ENCODE peak calls at places on chromosomes 3 and 15, in six cellular contexts. One of them, this sample, is unnamed.

GRCh38 chr15:76147906-76148553 is 88.2 kb downstream of the TMEM266 start:
- DNase-seq in cardiac fibroblast: peak; percentile 38
- DNase-seq in CD8-positive, alpha-beta memory T cell: peak; percentile 39
- DNase-seq in psoas muscle: peak; percentile 64
- DNase-seq in small intestine: peak; percentile 18
- DNase-seq in fibroblast of mammary gland: peak; percentile 29
- DNase-seq in this sample: no peak

GRCh38 chr15:22888120-22888859 is 49.8 kb downstream of the NIPA2 start:
- DNase-seq in cardiac fibroblast: peak; percentile 93
- DNase-seq in CD8-positive, alpha-beta memory T cell: no peak
- DNase-seq in psoas muscle: no peak
- DNase-seq in small intestine: peak; percentile 14
- DNase-seq in fibroblast of mammary gland: peak; percentile 98
- DNase-seq in this sample: no peak

GRCh38 chr15:79602731-79603130 is 170.6 kb downstream of the MINAR1 start:
- DNase-seq in cardiac fibroblast: no peak
- DNase-seq in CD8-positive, alpha-beta memory T cell: no peak
- DNase-seq in psoas muscle: no peak
- DNase-seq in small intestine: no peak
- DNase-seq in fibroblast of mammary gland: no peak
- DNase-seq in this sample: no peak

GRCh38 chr3:192543163-192543562 is 184.2 kb downstream of the FGF12 start:
- DNase-seq in cardiac fibroblast: no peak
- DNase-seq in CD8-positive, alpha-beta memory T cell: no peak
- DNase-seq in psoas muscle: no peak
- DNase-seq in small intestine: no peak
- DNase-seq in fibroblast of mammary gland: no peak
- DNase-seq in this sample: no peak

GRCh38 chr3:184129012-184129411 is 6.1 kb upstream of the EIF2B5 start:
- DNase-seq in cardiac fibroblast: peak; percentile 61
- DNase-seq in CD8-positive, alpha-beta memory T cell: no peak
- DNase-seq in psoas muscle: no peak
- DNase-seq in small intestine: peak; percentile 29
- DNase-seq in fibroblast of mammary gland: peak; percentile 58
- DNase-seq in this sample: no peak

GRCh38 chr15:41940441-41940857 is 31.9 kb downstream of the EHD4 start:
- DNase-seq in cardiac fibroblast: peak; percentile 63
- DNase-seq in CD8-positive, alpha-beta memory T cell: peak; percentile 27
- DNase-seq in psoas muscle: peak; percentile 59
- DNase-seq in small intestine: no peak
- DNase-seq in fibroblast of mammary gland: peak; percentile 88
- DNase-seq in this sample: no peak

GRCh38 chr3:109702252-109702651 is 364.9 kb upstream of the DPPA4 start:
- DNase-seq in cardiac fibroblast: peak; percentile 61
- DNase-seq in CD8-positive, alpha-beta memory T cell: no peak
- DNase-seq in psoas muscle: no peak
- DNase-seq in small intestine: peak; percentile 13
- DNase-seq in fibroblast of mammary gland: peak; percentile 7
- DNase-seq in this sample: no peak

GRCh38 chr15:52252781-52253180 is 42.8 kb downstream of the MYO5C start:
- DNase-seq in cardiac fibroblast: peak; percentile 87
- DNase-seq in CD8-positive, alpha-beta memory T cell: no peak
- DNase-seq in psoas muscle: no peak
- DNase-seq in small intestine: peak; percentile 21
- DNase-seq in fibroblast of mammary gland: peak; percentile 96
- DNase-seq in this sample: no peak

GRCh38 chr3:37833790-37834189 is 27.9 kb upstream of the CTDSPL start:
- DNase-seq in cardiac fibroblast: no peak
- DNase-seq in CD8-positive, alpha-beta memory T cell: no peak
- DNase-seq in psoas muscle: no peak
- DNase-seq in small intestine: no peak
- DNase-seq in fibroblast of mammary gland: no peak
- DNase-seq in this sample: no peak

GRCh38 chr3:99505646-99506269 is 132.6 kb upstream of the COL8A1 start:
- DNase-seq in cardiac fibroblast: peak; percentile 89
- DNase-seq in CD8-positive, alpha-beta memory T cell: no peak
- DNase-seq in psoas muscle: peak; percentile 33
- DNase-seq in small intestine: no peak
- DNase-seq in fibroblast of mammary gland: peak; percentile 98
- DNase-seq in this sample: peak; percentile 79

GRCh38 chr3:85068911-85069310 is 110.1 kb downstream of the CADM2 start:
- DNase-seq in cardiac fibroblast: no peak
- DNase-seq in CD8-positive, alpha-beta memory T cell: no peak
- DNase-seq in psoas muscle: no peak
- DNase-seq in small intestine: no peak
- DNase-seq in fibroblast of mammary gland: no peak
- DNase-seq in this sample: no peak

GRCh38 chr3:49171775-49172500 is 540 bp downstream of the KLHDC8B start:
- DNase-seq in cardiac fibroblast: no peak
- DNase-seq in CD8-positive, alpha-beta memory T cell: no peak
- DNase-seq in psoas muscle: no peak
- DNase-seq in small intestine: no peak
- DNase-seq in fibroblast of mammary gland: no peak
- DNase-seq in this sample: no peak

GRCh38 chr3:49173792-49174170 is 2.4 kb downstream of the KLHDC8B start:
- DNase-seq in cardiac fibroblast: peak; percentile 58
- DNase-seq in CD8-positive, alpha-beta memory T cell: no peak
- DNase-seq in psoas muscle: no peak
- DNase-seq in small intestine: no peak
- DNase-seq in fibroblast of mammary gland: no peak
- DNase-seq in this sample: no peak

GRCh38 chr3:49171119-49171774 is at the start of gene KLHDC8B:
- DNase-seq in cardiac fibroblast: peak; percentile 93
- DNase-seq in CD8-positive, alpha-beta memory T cell: peak; percentile 81
- DNase-seq in psoas muscle: peak; percentile 90
- DNase-seq in small intestine: peak; percentile 70
- DNase-seq in fibroblast of mammary gland: peak; percentile 78
- DNase-seq in this sample: peak; percentile 12

GRCh38 chr3:49173116-49173791 is 1.9 kb downstream of the KLHDC8B start:
- DNase-seq in cardiac fibroblast: peak; percentile 70
- DNase-seq in CD8-positive, alpha-beta memory T cell: no peak
- DNase-seq in psoas muscle: peak; percentile 42
- DNase-seq in small intestine: peak; percentile 34
- DNase-seq in fibroblast of mammary gland: no peak
- DNase-seq in this sample: no peak

GRCh38 chr3:49172616-49173041 is 1.2 kb downstream of the KLHDC8B start:
- DNase-seq in cardiac fibroblast: no peak
- DNase-seq in CD8-positive, alpha-beta memory T cell: no peak
- DNase-seq in psoas muscle: no peak
- DNase-seq in small intestine: no peak
- DNase-seq in fibroblast of mammary gland: no peak
- DNase-seq in this sample: no peak
- H3K4me3 ChIP-seq in cardiac fibroblast: peak overlapping the region; percentile 3
- H3K4me3 ChIP-seq in CD8-positive, alpha-beta memory T cell: no peak overlapping the region
- H3K4me3 ChIP-seq in psoas muscle: peak overlapping the region; percentile 88
- H3K4me3 ChIP-seq in small intestine: no peak overlapping the region
- H3K4me3 ChIP-seq in fibroblast of mammary gland: no peak overlapping the region
- H3K4me3 ChIP-seq in this sample: no peak overlapping the region

DNA sequence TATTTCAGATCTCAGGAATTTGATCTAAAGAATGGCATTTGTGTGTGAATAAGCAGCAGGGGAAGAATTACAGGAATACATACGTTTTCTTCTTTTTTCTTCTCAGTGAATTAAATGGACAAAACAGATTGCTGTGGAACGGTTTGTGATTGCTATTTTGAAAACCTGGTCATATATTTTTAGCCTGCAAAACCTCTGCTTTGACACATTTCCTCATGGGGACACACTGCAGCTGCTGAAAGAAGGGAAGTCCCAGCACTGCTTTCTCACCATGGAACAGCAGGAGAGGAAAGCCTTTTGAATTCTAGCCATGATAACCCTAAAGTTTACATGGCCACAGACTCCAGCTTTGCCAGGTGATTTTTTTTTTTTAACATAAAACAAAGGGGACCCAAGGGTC is 315.0 kb downstream of the OXSM start:
- DNase-seq in cardiac fibroblast: no peak
- DNase-seq in CD8-positive, alpha-beta memory T cell: no peak
- DNase-seq in psoas muscle: no peak
- DNase-seq in small intestine: no peak
- DNase-seq in fibroblast of mammary gland: no peak
- DNase-seq in this sample: no peak
- H3K4me3 ChIP-seq in cardiac fibroblast: no peak overlapping the region
- H3K4me3 ChIP-seq in CD8-positive, alpha-beta memory T cell: no peak overlapping the region
- H3K4me3 ChIP-seq in psoas muscle: no peak overlapping the region
- H3K4me3 ChIP-seq in small intestine: no peak overlapping the region
- H3K4me3 ChIP-seq in fibroblast of mammary gland: no peak overlapping the region
- H3K4me3 ChIP-seq in this sample: no peak overlapping the region

GRCh38 chr15:81165565-81165964 is 31.1 kb upstream of the IL16 start:
- DNase-seq in cardiac fibroblast: no peak
- DNase-seq in CD8-positive, alpha-beta memory T cell: no peak
- DNase-seq in psoas muscle: no peak
- DNase-seq in small intestine: no peak
- DNase-seq in fibroblast of mammary gland: peak; percentile 79
- DNase-seq in this sample: no peak

GRCh38 chr15:81168680-81169079 is 28.0 kb upstream of the IL16 start:
- DNase-seq in cardiac fibroblast: no peak
- DNase-seq in CD8-positive, alpha-beta memory T cell: no peak
- DNase-seq in psoas muscle: no peak
- DNase-seq in small intestine: no peak
- DNase-seq in fibroblast of mammary gland: no peak
- DNase-seq in this sample: no peak

GRCh38 chr15:81170504-81170903 is 26.2 kb upstream of the IL16 start:
- DNase-seq in cardiac fibroblast: peak; percentile 38
- DNase-seq in CD8-positive, alpha-beta memory T cell: no peak
- DNase-seq in psoas muscle: no peak
- DNase-seq in small intestine: no peak
- DNase-seq in fibroblast of mammary gland: peak; percentile 70
- DNase-seq in this sample: no peak

GRCh38 chr15:81163961-81164800 is 30.1 kb downstream of the CFAP161 start:
- DNase-seq in cardiac fibroblast: peak; percentile 77
- DNase-seq in CD8-positive, alpha-beta memory T cell: no peak
- DNase-seq in psoas muscle: no peak
- DNase-seq in small intestine: no peak
- DNase-seq in fibroblast of mammary gland: peak; percentile 87
- DNase-seq in this sample: no peak

GRCh38 chr15:81166949-81167816 is 29.5 kb upstream of the IL16 start:
- DNase-seq in cardiac fibroblast: peak; percentile 32
- DNase-seq in CD8-positive, alpha-beta memory T cell: no peak
- DNase-seq in psoas muscle: no peak
- DNase-seq in small intestine: no peak
- DNase-seq in fibroblast of mammary gland: peak; percentile 56
- DNase-seq in this sample: no peak
- H3K4me3 ChIP-seq in cardiac fibroblast: no peak overlapping the region
- H3K4me3 ChIP-seq in CD8-positive, alpha-beta memory T cell: no peak overlapping the region
- H3K4me3 ChIP-seq in psoas muscle: no peak overlapping the region
- H3K4me3 ChIP-seq in small intestine: no peak overlapping the region
- H3K4me3 ChIP-seq in fibroblast of mammary gland: no peak overlapping the region
- H3K4me3 ChIP-seq in this sample: no peak overlapping the region

DNA sequence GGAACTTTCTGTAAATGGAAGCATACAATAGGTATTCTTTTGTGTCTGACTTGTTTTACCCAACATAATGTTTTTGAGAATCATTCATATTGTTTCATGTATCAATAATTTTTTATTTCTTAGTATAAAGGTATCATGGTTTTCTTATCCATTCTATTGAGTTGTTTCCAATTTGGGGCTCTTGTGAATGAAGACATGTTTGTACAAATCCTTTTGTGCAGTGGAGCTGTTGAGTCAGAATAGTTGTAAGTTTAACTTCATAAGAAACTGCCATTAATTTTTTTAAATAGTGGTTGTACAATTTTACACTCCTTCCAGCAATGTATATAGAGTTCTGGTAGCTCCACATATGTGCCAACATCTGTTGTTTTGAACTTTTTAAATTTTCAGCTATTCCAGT is 59.2 kb upstream of the THSD4 start:
- DNase-seq in cardiac fibroblast: no peak
- DNase-seq in CD8-positive, alpha-beta memory T cell: no peak
- DNase-seq in psoas muscle: no peak
- DNase-seq in small intestine: no peak
- DNase-seq in fibroblast of mammary gland: no peak
- DNase-seq in this sample: no peak
- H3K4me3 ChIP-seq in cardiac fibroblast: no peak overlapping the region
- H3K4me3 ChIP-seq in CD8-positive, alpha-beta memory T cell: no peak overlapping the region
- H3K4me3 ChIP-seq in psoas muscle: no peak overlapping the region
- H3K4me3 ChIP-seq in small intestine: no peak overlapping the region
- H3K4me3 ChIP-seq in fibroblast of mammary gland: no peak overlapping the region
- H3K4me3 ChIP-seq in this sample: no peak overlapping the region

GRCh38 chr15:85706779-85707518 is 87.8 kb downstream of the KLHL25 start:
- DNase-seq in cardiac fibroblast: peak; percentile 97
- DNase-seq in CD8-positive, alpha-beta memory T cell: no peak
- DNase-seq in psoas muscle: no peak
- DNase-seq in small intestine: peak; percentile 60
- DNase-seq in fibroblast of mammary gland: peak; percentile 78
- DNase-seq in this sample: no peak

GRCh38 chr15:85707519-85708338 is 87.0 kb downstream of the KLHL25 start:
- DNase-seq in cardiac fibroblast: peak; percentile 76
- DNase-seq in CD8-positive, alpha-beta memory T cell: no peak
- DNase-seq in psoas muscle: no peak
- DNase-seq in small intestine: peak; percentile 51
- DNase-seq in fibroblast of mammary gland: peak; percentile 44
- DNase-seq in this sample: no peak

GRCh38 chr15:85709250-85709649 is 85.5 kb downstream of the KLHL25 start:
- DNase-seq in cardiac fibroblast: no peak
- DNase-seq in CD8-positive, alpha-beta memory T cell: no peak
- DNase-seq in psoas muscle: no peak
- DNase-seq in small intestine: no peak
- DNase-seq in fibroblast of mammary gland: no peak
- DNase-seq in this sample: no peak

GRCh38 chr15:85710340-85710842 is 84.3 kb downstream of the KLHL25 start:
- DNase-seq in cardiac fibroblast: no peak
- DNase-seq in CD8-positive, alpha-beta memory T cell: no peak
- DNase-seq in psoas muscle: no peak
- DNase-seq in small intestine: no peak
- DNase-seq in fibroblast of mammary gland: no peak
- DNase-seq in this sample: peak; percentile 77

DNA sequence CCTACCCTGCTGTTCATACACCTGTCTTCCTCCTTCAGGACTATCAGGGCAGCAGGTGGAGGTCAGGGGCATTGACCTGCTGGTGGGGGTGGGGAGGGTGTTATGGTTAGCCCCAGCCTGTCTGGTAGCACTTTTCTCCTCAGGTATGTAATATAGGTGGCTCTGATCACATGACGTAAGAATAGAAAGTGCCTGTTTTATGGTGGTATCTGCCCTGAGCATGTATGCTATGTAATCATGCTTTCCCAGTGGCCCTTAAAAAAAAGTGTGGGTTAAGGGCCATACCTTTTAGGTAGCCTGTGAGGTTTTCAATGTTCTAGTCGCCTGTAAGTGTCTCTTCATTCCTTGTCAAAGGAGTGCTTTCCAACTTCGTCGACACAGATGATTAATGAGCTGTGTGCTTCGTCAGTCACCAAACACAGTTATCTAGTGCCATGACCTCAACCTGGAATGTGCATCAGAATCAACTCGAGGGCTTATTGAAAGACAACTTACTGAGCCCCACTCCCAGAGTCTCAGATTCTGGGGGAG is 86.3 kb downstream of the KLHL25 start:
- DNase-seq in cardiac fibroblast: peak; percentile 76
- DNase-seq in CD8-positive, alpha-beta memory T cell: no peak
- DNase-seq in psoas muscle: no peak
- DNase-seq in small intestine: no peak
- DNase-seq in fibroblast of mammary gland: peak; percentile 22
- DNase-seq in this sample: no peak
- H3K4me3 ChIP-seq in cardiac fibroblast: no peak overlapping the region
- H3K4me3 ChIP-seq in CD8-positive, alpha-beta memory T cell: peak overlapping the region; percentile 14
- H3K4me3 ChIP-seq in psoas muscle: peak overlapping the region; percentile 51
- H3K4me3 ChIP-seq in small intestine: no peak overlapping the region
- H3K4me3 ChIP-seq in fibroblast of mammary gland: no peak overlapping the region
- H3K4me3 ChIP-seq in this sample: peak overlapping the region; percentile 49

GRCh38 chr15:32029409-32029861 is 880 bp upstream of the CHRNA7 start:
- DNase-seq in cardiac fibroblast: no peak
- DNase-seq in CD8-positive, alpha-beta memory T cell: no peak
- DNase-seq in psoas muscle: no peak
- DNase-seq in small intestine: peak; percentile 35
- DNase-seq in fibroblast of mammary gland: no peak
- DNase-seq in this sample: no peak
- H3K4me3 ChIP-seq in cardiac fibroblast: no peak overlapping the region
- H3K4me3 ChIP-seq in CD8-positive, alpha-beta memory T cell: no peak overlapping the region
- H3K4me3 ChIP-seq in psoas muscle: peak overlapping the region; percentile 83
- H3K4me3 ChIP-seq in small intestine: no peak overlapping the region
- H3K4me3 ChIP-seq in fibroblast of mammary gland: no peak overlapping the region
- H3K4me3 ChIP-seq in this sample: no peak overlapping the region

This sample was measured in GM12864.